ENCODE peak calls at places on chromosomes 6 and 20, in six cellular contexts. P is GM10248, T is HFF-Myc, F is fibroblast of mammary gland, X is breast epithelium, W is choroid plexus epithelial cell. L is an unnamed sample.

GRCh38 chr6:148747493-148748160 is 797 bp downstream of the UST start:
- DNase-seq in P (peak; percentile 41), X (peak; percentile 36), T (no peak), W (peak; percentile 55), F (peak; percentile 20), L (peak; percentile 46)

GRCh38 chr6:104686550-104687155 is 173.1 kb downstream of the HACE1 start:
- DNase-seq in W (no peak), T (no peak), X (no peak), P (no peak), F (no peak), L (no peak)

GRCh38 chr6:44002071-44002590 is 125.1 kb downstream of the MRPL14 start:
- DNase-seq in F (no peak), X (no peak), P (no peak), W (no peak), T (no peak), L (no peak)

GRCh38 chr6:105320766-105321165 is 82.1 kb downstream of the PREP start:
- DNase-seq in P (no peak), W (no peak), F (no peak), T (no peak), X (no peak), L (no peak)

GRCh38 chr20:9417665-9418064 is 96.7 kb upstream of the LAMP5 start:
- DNase-seq in T (no peak), W (peak; percentile 11), P (no peak), F (peak; percentile 74), X (no peak), L (no peak)

GRCh38 chr20:3670511-3670910 is 7.3 kb upstream of the GFRA4 start:
- DNase-seq in T (no peak), W (no peak), P (no peak), X (no peak), F (peak; percentile 44), L (no peak)

GRCh38 chr6:155188707-155189496 is 74.9 kb upstream of the CLDN20 start:
- DNase-seq in F (peak; percentile 99), T (peak; percentile 99), P (no peak), X (no peak), W (peak; percentile 94), L (no peak)

GRCh38 chr20:38973546-38974120 is 11.5 kb downstream of the DHX35 start:
- DNase-seq in F (peak; percentile 59), X (no peak), T (no peak), W (peak; percentile 70), P (no peak), L (no peak)

GRCh38 chr6:90194371-90194841 is 102.2 kb downstream of the BACH2 start:
- DNase-seq in F (peak; percentile 92), P (no peak), T (peak; percentile 58), X (no peak), W (peak; percentile 74), L (no peak)

GRCh38 chr6:126040826-126041225 is 54.5 kb downstream of the TRMT11 start:
- DNase-seq in P (no peak), F (peak; percentile 83), T (peak; percentile 36), X (peak; percentile 26), W (peak; percentile 86), L (no peak)

GRCh38 chr6:51640016-51640415 is 447.4 kb downstream of the PKHD1 start:
- DNase-seq in P (no peak), W (no peak), T (no peak), F (no peak), X (no peak), L (no peak)

GRCh38 chr20:39886650-39887190 is 802.3 kb downstream of the MAFB start:
- DNase-seq in F (no peak), T (no peak), P (no peak), X (no peak), W (no peak), L (no peak)

GRCh38 chr20:50794846-50795634 is at the start of gene BCAS4:
- DNase-seq in W (peak; percentile 72), P (peak; percentile 95), X (peak; percentile 70), T (no peak), F (peak; percentile 70), L (peak; percentile 96)

GRCh38 chr6:16608444-16608843 is 152.8 kb downstream of the ATXN1 start:
- DNase-seq in P (no peak), W (no peak), T (no peak), X (no peak), F (no peak), L (no peak)

GRCh38 chr6:169556758-169557505 is 144.9 kb downstream of the WDR27 start:
- DNase-seq in W (no peak), F (no peak), X (no peak), T (no peak), P (peak; percentile 71), L (peak; percentile 85)

DNA sequence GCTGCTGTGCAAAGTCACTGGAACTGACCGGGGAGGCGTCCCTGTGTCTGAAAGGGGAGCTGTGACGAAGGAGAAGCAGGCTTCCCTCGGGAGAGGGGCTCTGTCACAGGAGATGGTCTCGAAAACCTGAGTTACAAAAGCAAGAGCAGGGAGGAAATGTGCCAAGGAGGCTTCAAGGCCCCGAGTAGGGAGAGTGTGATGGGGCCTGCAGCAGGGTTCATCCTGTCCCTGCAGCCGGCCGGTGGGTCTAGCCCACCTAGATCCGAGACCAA is 16.7 kb downstream of the DYNLT1 start:
- DNase-seq in T (no peak), F (no peak), X (no peak), W (no peak), P (peak; percentile 18), L (no peak)
- TF ChIP-seq CTCF in T (no peak), F (no peak), X (no peak), W (no peak), P (no peak), L (no peak)

GRCh38 chr20:63441777-63442493 is 30.5 kb downstream of the KCNQ2 start:
- DNase-seq in T (no peak), P (peak; percentile 76), X (no peak), W (peak; percentile 32), F (peak; percentile 21), L (peak; percentile 81)
- TF ChIP-seq CTCF in T (peak; percentile 26), P (peak; percentile 64), X (no peak), W (peak; percentile 48), F (peak; percentile 26), L (peak; percentile 75)

GRCh38 chr6:80742481-80742880 is 636.0 kb downstream of the BCKDHB start:
- DNase-seq in X (no peak), P (no peak), F (peak; percentile 64), W (peak; percentile 80), T (peak; percentile 29), L (no peak)
- TF ChIP-seq CTCF in X (no peak), P (peak; percentile 17), F (peak; percentile 48), W (peak; percentile 58), T (peak; percentile 27), L (peak; percentile 33)

GRCh38 chr6:33621396-33622388 is 570 bp downstream of the ITPR3 start:
- DNase-seq in X (no peak), P (peak; percentile 59), W (no peak), F (peak; percentile 45), T (no peak), L (peak; percentile 66)

GRCh38 chr6:33620158-33620583 is 951 bp upstream of the ITPR3 start:
- DNase-seq in F (no peak), W (no peak), T (no peak), P (peak; percentile 52), X (no peak), L (peak; percentile 60)

GRCh38 chr6:33616913-33617312 is 4.2 kb upstream of the ITPR3 start:
- DNase-seq in T (no peak), W (peak; percentile 37), X (no peak), F (no peak), P (no peak), L (no peak)

GRCh38 chr6:33620584-33621395 is at the start of gene ITPR3:
- DNase-seq in T (no peak), X (no peak), W (peak; percentile 69), P (peak; percentile 97), F (peak; percentile 71), L (peak; percentile 98)

GRCh38 chr6:33619166-33619565 is 2.0 kb upstream of the ITPR3 start:
- DNase-seq in F (no peak), P (no peak), X (no peak), T (no peak), W (no peak), L (no peak)
- TF ChIP-seq CTCF in F (no peak), P (no peak), X (no peak), T (no peak), W (no peak), L (no peak)

GRCh38 chr6:149979293-149979692 is 15.6 kb downstream of the ULBP1 start:
- DNase-seq in F (no peak), T (no peak), W (no peak), P (no peak), X (no peak), L (no peak)
- TF ChIP-seq CTCF in F (no peak), T (no peak), W (no peak), P (no peak), X (no peak), L (no peak)

GRCh38 chr20:7155794-7156193 is 388.3 kb downstream of the BMP2 start:
- DNase-seq in P (no peak), T (no peak), X (no peak), F (peak; percentile 11), W (no peak), L (no peak)

GRCh38 chr20:7159903-7160302 is 392.4 kb downstream of the BMP2 start:
- DNase-seq in T (no peak), X (no peak), W (peak; percentile 52), P (no peak), F (no peak), L (no peak)

GRCh38 chr20:7161690-7162089 is 394.2 kb downstream of the BMP2 start:
- DNase-seq in F (no peak), T (no peak), P (no peak), X (no peak), W (peak; percentile 67), L (no peak)
- TF ChIP-seq CTCF in F (peak; percentile 12), T (peak; percentile 35), P (no peak), X (no peak), W (peak; percentile 72), L (peak; percentile 32)